ENCODE peak calls at places on chromosomes 13 and 19, in five cellular contexts. Y, N, W, M and Q are unnamed samples.

GRCh38 chr13:26498524-26499208 is 58.8 kb upstream of the WASF3 start:
- DNase-seq in Y (peak), N (peak), W (no peak), M (no peak), Q (no peak)

GRCh38 chr19:40705362-40705651 is 11.4 kb downstream of the COQ8B start:
- DNase-seq in Y (no peak), N (no peak), W (no peak), M (no peak), Q (no peak)

GRCh38 chr13:76635232-76636021 is 250.8 kb downstream of the KCTD12 start:
- DNase-seq in Y (no peak), N (no peak), W (no peak), M (no peak), Q (no peak)

GRCh38 chr13:65966991-65967451 is 1263.1 kb downstream of the PCDH9 start:
- DNase-seq in Y (peak), N (peak), W (peak), M (no peak), Q (no peak)

GRCh38 chr13:45179428-45179827 is 21.4 kb downstream of the KCTD4 start:
- DNase-seq in Y (no peak), N (peak), W (no peak), M (no peak), Q (no peak)

GRCh38 chr19:2603320-2603719 is 99.2 kb downstream of the GNG7 start:
- DNase-seq in Y (peak), N (no peak), W (peak), M (no peak), Q (no peak)

GRCh38 chr13:109698779-109699178 is 87.6 kb downstream of the IRS2 start:
- DNase-seq in Y (peak), N (peak), W (no peak), M (no peak), Q (no peak)

GRCh38 chr13:26585136-26585535 is 27.7 kb downstream of the WASF3 start:
- DNase-seq in Y (no peak), N (peak), W (no peak), M (no peak), Q (no peak)

GRCh38 chr19:17405250-17406038 is at the start of gene BST2:
- DNase-seq in Y (peak), N (peak), W (peak), M (no peak), Q (peak)

GRCh38 chr19:58394821-58395219 is 636 bp upstream of the RNF225 start:
- DNase-seq in Y (no peak), N (no peak), W (no peak), M (no peak), Q (no peak)

GRCh38 chr19:45442927-45443461 is 19.3 kb upstream of the ERCC1 start:
- DNase-seq in Y (no peak), N (peak), W (no peak), M (no peak), Q (peak)

GRCh38 chr19:17468302-17469091 is 1.8 kb upstream of the SLC27A1 start:
- DNase-seq in Y (peak), N (no peak), W (no peak), M (peak), Q (no peak)

GRCh38 chr19:18637644-18638630 is 1.1 kb downstream of the KLHL26 start:
- DNase-seq in Y (no peak), N (no peak), W (no peak), M (no peak), Q (no peak)

GRCh38 chr13:42405665-42406390 is 133.9 kb downstream of the AKAP11 start:
- DNase-seq in Y (no peak), N (peak), W (peak), M (no peak), Q (peak)

GRCh38 chr13:30088312-30088855 is 219.0 kb downstream of the KATNAL1 start:
- DNase-seq in Y (no peak), N (peak), W (no peak), M (no peak), Q (no peak)

GRCh38 chr19:52527954-52528326 is 472 bp downstream of the ZNF808 start:
- DNase-seq in Y (peak), N (no peak), W (peak), M (no peak), Q (no peak)

GRCh38 chr13:20997301-20998061 is 63.9 kb downstream of the LATS2 start:
- DNase-seq in Y (peak), N (peak), W (peak), M (no peak), Q (no peak)

GRCh38 chr19:35260694-35261304 is 8.0 kb upstream of the USF2 start:
- DNase-seq in Y (no peak), N (no peak), W (no peak), M (no peak), Q (no peak)

GRCh38 chr19:17473041-17473440 is 2.7 kb downstream of the SLC27A1 start:
- DNase-seq in Y (peak), N (peak), W (peak), M (no peak), Q (no peak)